ENCODE peak calls at places on chromosomes 11 and 22, in nine cellular contexts. F, P, W, A, G, U, Y, O and L are unnamed samples.

GRCh38 chr22:47304191-47304831 is 541.9 kb downstream of the TBC1D22A start:
- DNase-seq in A (no peak), F (no peak), Y (no peak), U (no peak), O (peak), W (no peak), G (no peak), P (no peak), L (no peak)

GRCh38 chr22:20591295-20591645 is 83.9 kb downstream of the MED15 start:
- DNase-seq in O (no peak), A (no peak), Y (no peak), G (no peak), P (no peak), F (no peak), W (no peak), U (no peak), L (no peak)

GRCh38 chr11:65899356-65900124 is 648 bp downstream of the FOSL1 start:
- DNase-seq in G (peak), W (no peak), U (no peak), O (peak), Y (peak), A (peak), P (peak), F (peak), L (peak)

GRCh38 chr11:89443366-89444303 is 47.5 kb downstream of the NOX4 start:
- DNase-seq in U (no peak), P (peak), F (no peak), A (no peak), Y (no peak), W (no peak), G (no peak), O (no peak), L (no peak)

GRCh38 chr11:8338138-8338537 is 74.5 kb upstream of the LMO1 start:
- DNase-seq in F (peak), O (peak), Y (peak), P (peak), G (peak), W (no peak), U (peak), A (no peak), L (no peak)

GRCh38 chr11:3849297-3849874 is 6.1 kb upstream of the STIM1 start:
- DNase-seq in W (no peak), F (no peak), P (peak), U (no peak), O (no peak), Y (peak), A (no peak), G (peak), L (no peak)

GRCh38 chr11:7612661-7613393 is 60.5 kb downstream of the CYB5R2 start:
- DNase-seq in O (peak), U (no peak), F (no peak), W (no peak), A (no peak), Y (no peak), G (peak), P (peak), L (no peak)

GRCh38 chr11:128039140-128040021 is 548.0 kb downstream of the ETS1 start:
- DNase-seq in Y (peak), A (peak), W (no peak), P (peak), U (no peak), F (peak), O (peak), G (peak), L (peak)

GRCh38 chr11:73528420-73528819 is 69.5 kb downstream of the FAM168A start:
- DNase-seq in W (no peak), A (no peak), U (no peak), P (no peak), O (no peak), G (no peak), F (no peak), Y (no peak), L (no peak)

GRCh38 chr11:1105183-1105565 is 30.5 kb downstream of the MUC2 start:
- DNase-seq in A (no peak), Y (no peak), W (no peak), G (no peak), O (no peak), F (no peak), U (no peak), P (no peak), L (no peak)

GRCh38 chr22:31504282-31504681 is 7.9 kb downstream of the SFI1 start:
- DNase-seq in G (no peak), P (no peak), W (no peak), O (no peak), F (no peak), A (no peak), U (no peak), Y (no peak), L (no peak)

GRCh38 chr11:70169136-70169535 is 34.0 kb upstream of the FADD start:
- DNase-seq in Y (no peak), O (no peak), P (no peak), W (no peak), U (no peak), G (no peak), A (no peak), F (no peak), L (no peak)

GRCh38 chr11:96459751-96460150 is 69.9 kb downstream of the JRKL start:
- DNase-seq in W (no peak), O (no peak), A (no peak), G (no peak), P (no peak), F (no peak), Y (no peak), U (no peak), L (no peak)

GRCh38 chr11:69903206-69903605 is 84.0 kb upstream of the FGF3 start:
- DNase-seq in G (no peak), O (no peak), Y (no peak), U (no peak), P (no peak), W (no peak), F (no peak), A (no peak), L (no peak)